ENCODE peak calls at places on chromosomes 5 and 9, in six cellular contexts. M is fibroblast of mammary gland; P is vagina; D is GM10248; F is activated CD8-positive, alpha-beta T cell treated with anti-CD3 and anti-CD28 coated beads for 36 hours; E is neural crest cell. U is an unnamed sample.

GRCh38 chr5:156188026-156188425 is 138.9 kb upstream of the SGCD start:
- DNase-seq in M (peak; percentile 43), P (no peak), D (no peak), F (no peak), E (no peak), U (no peak)

GRCh38 chr5:72623936-72624335 is 116.7 kb upstream of the ZNF366 start:
- DNase-seq in M (no peak), P (no peak), D (no peak), F (no peak), E (no peak), U (no peak)

GRCh38 chr5:95327211-95327610 is 42.3 kb upstream of the MCTP1 start:
- DNase-seq in M (no peak), P (no peak), D (no peak), F (no peak), E (no peak), U (no peak)

GRCh38 chr5:1562599-1562998 is 38.8 kb upstream of the LPCAT1 start:
- DNase-seq in M (no peak), P (no peak), D (no peak), F (no peak), E (no peak), U (no peak)

GRCh38 chr5:95130951-95131350 is 153.9 kb downstream of the MCTP1 start:
- DNase-seq in M (peak; percentile 3), P (no peak), D (no peak), F (no peak), E (no peak), U (no peak)

GRCh38 chr5:83436276-83436675 is 35.3 kb upstream of the VCAN start:
- DNase-seq in M (no peak), P (no peak), D (no peak), F (no peak), E (no peak), U (no peak)

GRCh38 chr9:124388275-124389048 is 26.8 kb downstream of the PSMB7 start:
- DNase-seq in M (no peak), P (no peak), D (no peak), F (no peak), E (no peak), U (no peak)

GRCh38 chr9:130880599-130881220 is 15.9 kb downstream of the QRFP start:
- DNase-seq in M (no peak), P (no peak), D (no peak), F (no peak), E (no peak), U (no peak)

GRCh38 chr5:27845248-27845647 is 806.9 kb upstream of the CDH9 start:
- DNase-seq in M (no peak), P (no peak), D (no peak), F (no peak), E (no peak), U (no peak)

GRCh38 chr9:131593255-131593820 is 48.0 kb downstream of the PRRT1B start:
- DNase-seq in M (no peak), P (no peak), D (no peak), F (no peak), E (no peak), U (no peak)

GRCh38 chr5:31463341-31463740 is 68.6 kb downstream of the DROSHA start:
- DNase-seq in M (no peak), P (no peak), D (no peak), F (no peak), E (no peak), U (no peak)

GRCh38 chr5:173513521-173513991 is 102.9 kb downstream of the BOD1 start:
- DNase-seq in M (peak; percentile 56), P (no peak), D (no peak), F (no peak), E (no peak), U (no peak)
- TF ChIP-seq CTCF in M (peak; percentile 17), P (no peak), D (no peak), F (no peak), E (no peak), U (no peak)

GRCh38 chr9:95181226-95181818 is 136.2 kb downstream of the FANCC start:
- DNase-seq in M (peak; percentile 19), P (no peak), D (peak; percentile 41), F (no peak), E (no peak), U (peak; percentile 38)
- TF ChIP-seq CTCF in M (peak; percentile 42), P (no peak), D (peak; percentile 50), F (peak; percentile 60), E (peak; percentile 73), U (peak; percentile 14)

GRCh38 chr5:113686599-113686998 is 173.1 kb downstream of the YTHDC2 start:
- DNase-seq in M (no peak), P (no peak), D (no peak), F (no peak), E (no peak), U (no peak)

GRCh38 chr5:113680534-113680933 is 167.0 kb downstream of the YTHDC2 start:
- DNase-seq in M (no peak), P (no peak), D (no peak), F (no peak), E (no peak), U (no peak)

GRCh38 chr5:113683211-113683610 is 169.7 kb downstream of the YTHDC2 start:
- DNase-seq in M (no peak), P (no peak), D (no peak), F (no peak), E (no peak), U (no peak)

GRCh38 chr5:113678924-113679575 is 165.6 kb downstream of the YTHDC2 start:
- DNase-seq in M (peak; percentile 50), P (no peak), D (peak; percentile 32), F (peak; percentile 45), E (peak; percentile 45), U (peak; percentile 27)

GRCh38 chr5:113682497-113683136 is 169.1 kb downstream of the YTHDC2 start:
- DNase-seq in M (no peak), P (no peak), D (no peak), F (no peak), E (no peak), U (no peak)
- TF ChIP-seq CTCF in M (no peak), P (no peak), D (no peak), F (no peak), E (peak; percentile 51), U (no peak)

GRCh38 chr5:9156282-9156681 is 389.6 kb downstream of the SEMA5A start:
- DNase-seq in M (peak; percentile 75), P (no peak), D (peak; percentile 22), F (peak; percentile 17), E (no peak), U (peak; percentile 20)
- TF ChIP-seq CTCF in M (peak; percentile 59), P (no peak), D (peak; percentile 37), F (no peak), E (peak; percentile 49), U (no peak)

GRCh38 chr9:7094052-7094451 is 336.3 kb downstream of the KDM4C start:
- DNase-seq in M (peak; percentile 31), P (no peak), D (no peak), F (no peak), E (no peak), U (no peak)
- TF ChIP-seq CTCF in M (peak; percentile 41), P (no peak), D (peak; percentile 21), F (no peak), E (peak; percentile 58), U (no peak)

GRCh38 chr9:96026655-96027213 is 151.2 kb downstream of the ERCC6L2 start:
- DNase-seq in M (no peak), P (no peak), D (no peak), F (no peak), E (no peak), U (no peak)

GRCh38 chr9:96029722-96030515 is 154.4 kb downstream of the ERCC6L2 start:
- DNase-seq in M (no peak), P (no peak), D (no peak), F (no peak), E (no peak), U (no peak)

GRCh38 chr9:96027271-96028131 is 152.0 kb downstream of the ERCC6L2 start:
- DNase-seq in M (no peak), P (no peak), D (no peak), F (peak; percentile 28), E (peak; percentile 16), U (peak; percentile 45)

GRCh38 chr9:96022445-96023031 is 147.0 kb downstream of the ERCC6L2 start:
- DNase-seq in M (no peak), P (no peak), D (peak; percentile 44), F (peak; percentile 84), E (peak; percentile 33), U (peak; percentile 49)

DNA sequence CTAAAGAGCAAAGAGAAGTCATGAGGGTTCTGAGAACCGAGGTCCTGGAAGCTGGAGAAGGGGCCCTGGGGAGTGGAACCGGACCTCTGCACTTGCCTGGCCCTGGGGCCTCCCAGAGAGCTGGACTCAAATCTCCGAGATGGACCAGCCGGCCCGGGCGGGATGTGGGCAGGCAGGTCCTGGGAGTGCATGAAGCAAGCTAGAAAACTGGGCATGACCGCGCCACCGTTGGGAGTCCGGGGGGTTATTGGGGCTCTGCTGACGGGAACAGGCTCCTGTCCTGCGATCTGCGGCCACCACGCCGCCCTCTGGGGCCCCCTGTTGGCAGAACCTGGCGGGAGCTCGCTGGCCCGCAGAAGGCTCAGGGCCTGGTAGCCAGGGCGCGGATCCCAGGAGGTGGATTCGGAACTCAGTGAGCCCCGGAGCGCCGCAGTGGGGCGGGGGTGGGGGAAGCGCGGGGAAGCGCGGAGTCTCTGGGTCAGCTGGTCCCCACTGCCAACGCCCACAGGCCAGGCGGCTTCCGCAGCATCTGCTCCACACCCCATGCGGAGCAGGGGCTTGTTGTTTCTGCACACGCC is 150.6 kb downstream of the ERCC6L2 start:
- DNase-seq in M (no peak), P (no peak), D (peak; percentile 67), F (no peak), E (peak; percentile 47), U (peak; percentile 78)
- TF ChIP-seq CTCF in M (peak; percentile 12), P (no peak), D (peak; percentile 34), F (peak; percentile 27), E (peak; percentile 50), U (peak; percentile 9)

GRCh38 chr9:27407966-27408365 is 111.0 kb upstream of the EQTN start:
- DNase-seq in M (peak; percentile 63), P (no peak), D (no peak), F (no peak), E (no peak), U (no peak)

GRCh38 chr9:27407491-27407890 is 110.5 kb upstream of the EQTN start:
- DNase-seq in M (no peak), P (no peak), D (no peak), F (no peak), E (no peak), U (no peak)

GRCh38 chr9:27412963-27413362 is 111.1 kb upstream of the IFNK start:
- DNase-seq in M (no peak), P (no peak), D (no peak), F (no peak), E (no peak), U (no peak)

GRCh38 chr9:27412081-27412480 is 112.0 kb upstream of the IFNK start:
- DNase-seq in M (no peak), P (no peak), D (no peak), F (no peak), E (no peak), U (no peak)

GRCh38 chr9:27408523-27408922 is 111.6 kb upstream of the EQTN start:
- DNase-seq in M (no peak), P (no peak), D (no peak), F (no peak), E (no peak), U (no peak)
- TF ChIP-seq CTCF in M (no peak), P (no peak), D (no peak), F (no peak), E (no peak), U (no peak)

U was measured in GM20000.